ENCODE peak calls at places on chromosomes 4 and X, in eight cellular contexts. F is K562, L is sigmoid colon, I is upper lobe of left lung, M is stomach, T is tibial nerve, C is A549, S is SK-N-SH. P is an unnamed sample.

GRCh38 chr4:102574317-102574716 is 73.2 kb downstream of the NFKB1 start:
- DNase-seq in F (no peak), L (no peak), I (no peak), M (no peak), T (no peak), C (no peak), S (no peak), P (no peak)

GRCh38 chrX:65034641-65035450 is 58.6 kb upstream of the ZC4H2 start:
- DNase-seq in F (peak; percentile 86), L (peak; percentile 90), I (peak; percentile 95), M (peak; percentile 79), T (peak; percentile 26), C (peak; percentile 58), S (peak; percentile 88), P (peak; percentile 65)

GRCh38 chr4:95869961-95870500 is 30.1 kb downstream of the PDHA2 start:
- DNase-seq in F (no peak), L (no peak), I (no peak), M (no peak), T (no peak), C (no peak), S (no peak), P (no peak)

GRCh38 chrX:103811858-103812257 is 20.2 kb downstream of the RAB9B start:
- DNase-seq in F (no peak), L (no peak), I (no peak), M (no peak), T (no peak), C (no peak), S (no peak), P (no peak)

GRCh38 chrX:4655743-4656142 is 942.3 kb upstream of the PRKX start:
- DNase-seq in F (no peak), L (no peak), I (no peak), M (no peak), T (no peak), C (no peak), S (no peak), P (no peak)

GRCh38 chrX:130626521-130626920 is 224.7 kb downstream of the RBMX2 start:
- DNase-seq in F (no peak), L (no peak), I (no peak), M (no peak), T (no peak), C (no peak), S (no peak), P (no peak)

GRCh38 chrX:38616904-38617303 is 55.6 kb downstream of the TSPAN7 start:
- DNase-seq in F (no peak), L (no peak), I (no peak), M (no peak), T (no peak), C (no peak), S (no peak), P (no peak)

GRCh38 chr4:8218371-8219050 is 19.4 kb downstream of the SH3TC1 start:
- DNase-seq in F (no peak), L (no peak), I (peak; percentile 73), M (no peak), T (no peak), C (no peak), S (no peak), P (no peak)

GRCh38 chrX:80648023-80648422 is 161.7 kb downstream of the BRWD3 start:
- DNase-seq in F (no peak), L (no peak), I (no peak), M (no peak), T (no peak), C (peak; percentile 22), S (peak; percentile 2), P (no peak)

GRCh38 chrX:123339201-123339905 is 155.3 kb downstream of the GRIA3 start:
- DNase-seq in F (no peak), L (no peak), I (no peak), M (no peak), T (no peak), C (peak; percentile 3), S (no peak), P (no peak)

GRCh38 chr4:74932832-74933561 is at the start of gene PARM1:
- DNase-seq in F (peak; percentile 55), L (peak; percentile 95), I (peak; percentile 97), M (peak; percentile 94), T (peak; percentile 59), C (peak; percentile 72), S (peak; percentile 58), P (peak; percentile 80)

GRCh38 chr4:133668061-133668851 is 519.2 kb downstream of the PCDH10 start:
- DNase-seq in F (no peak), L (no peak), I (no peak), M (no peak), T (no peak), C (no peak), S (no peak), P (no peak)

GRCh38 chr4:102579794-102580462 is 78.8 kb downstream of the NFKB1 start:
- DNase-seq in F (no peak), L (no peak), I (no peak), M (no peak), T (no peak), C (no peak), S (no peak), P (no peak)

GRCh38 chr4:55173580-55173979 is 48.2 kb upstream of the KDR start:
- DNase-seq in F (no peak), L (no peak), I (no peak), M (no peak), T (no peak), C (peak; percentile 6), S (no peak), P (no peak)

GRCh38 chr4:144906181-144906895 is 191.7 kb downstream of the ANAPC10 start:
- DNase-seq in F (no peak), L (no peak), I (no peak), M (no peak), T (peak; percentile 13), C (no peak), S (no peak), P (no peak)

GRCh38 chrX:37423864-37424569 is 74.9 kb downstream of the PRRG1 start:
- DNase-seq in F (no peak), L (no peak), I (no peak), M (no peak), T (no peak), C (no peak), S (no peak), P (no peak)

DNA sequence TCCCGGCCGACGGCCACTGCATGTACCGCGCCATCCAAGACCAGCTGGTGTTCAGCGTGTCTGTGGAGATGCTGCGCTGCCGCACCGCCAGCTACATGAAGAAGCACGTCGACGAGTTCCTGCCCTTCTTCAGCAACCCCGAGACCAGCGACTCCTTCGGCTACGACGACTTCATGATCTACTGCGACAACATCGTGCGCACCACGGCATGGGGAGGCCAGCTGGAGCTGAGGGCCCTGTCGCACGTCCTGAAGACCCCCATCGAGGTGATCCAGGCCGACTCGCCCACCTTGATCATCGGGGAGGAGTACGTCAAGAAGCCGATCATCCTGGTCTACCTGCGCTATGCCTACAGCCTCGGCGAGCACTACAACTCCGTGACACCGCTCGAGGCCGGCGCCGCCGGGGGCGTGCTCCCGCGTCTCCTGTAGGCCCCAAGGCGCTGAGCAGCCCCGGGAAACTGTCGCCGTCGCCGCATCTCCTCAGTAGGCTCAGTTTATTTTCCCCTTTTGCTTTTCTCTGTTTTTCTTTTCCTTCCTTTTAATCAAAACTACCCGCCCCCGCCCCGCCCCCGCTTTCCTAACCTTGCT is 799 bp downstream of the OTUD6A start:
- DNase-seq in F (no peak), L (no peak), I (peak; percentile 56), M (no peak), T (no peak), C (no peak), S (no peak), P (no peak)
- TF ChIP-seq EP300 in F (no peak), L (no peak), I (no peak), M (no peak), T (no peak), C (no peak), S (no peak), P (no peak)

DNA sequence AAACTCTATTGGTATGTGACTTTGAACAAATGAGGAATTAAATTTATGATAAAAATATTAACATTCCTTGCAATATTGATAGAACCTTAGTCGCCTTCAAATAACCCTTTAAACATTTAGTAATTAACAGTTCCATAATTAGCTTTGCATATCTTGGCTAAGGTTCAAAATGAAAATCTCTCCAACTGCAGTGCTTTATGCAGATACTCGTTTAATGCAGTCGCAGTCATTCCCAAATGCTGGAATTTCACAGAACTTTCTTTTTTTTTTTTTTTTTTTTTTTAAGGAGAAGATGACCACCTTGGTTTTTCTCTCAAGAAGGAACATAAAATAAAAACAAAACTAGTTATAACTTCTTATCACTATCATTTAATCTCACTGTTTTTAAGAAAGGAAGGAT is 5.2 kb downstream of the RAPGEF2 start:
- DNase-seq in F (no peak), L (no peak), I (no peak), M (no peak), T (no peak), C (no peak), S (no peak), P (no peak)
- TF ChIP-seq EP300 in F (no peak), L (no peak), I (no peak), M (no peak), T (no peak), C (no peak), S (no peak), P (no peak)

GRCh38 chrX:45716747-45717146 is 516.1 kb upstream of the DIPK2B start:
- DNase-seq in F (no peak), L (no peak), I (no peak), M (no peak), T (no peak), C (no peak), S (no peak), P (no peak)

GRCh38 chrX:45712067-45712466 is 511.4 kb upstream of the DIPK2B start:
- DNase-seq in F (no peak), L (no peak), I (no peak), M (no peak), T (no peak), C (no peak), S (no peak), P (no peak)

GRCh38 chrX:45715787-45716186 is 515.1 kb upstream of the DIPK2B start:
- DNase-seq in F (no peak), L (no peak), I (no peak), M (no peak), T (no peak), C (no peak), S (no peak), P (no peak)

GRCh38 chrX:45711231-45711630 is 510.6 kb upstream of the DIPK2B start:
- DNase-seq in F (no peak), L (no peak), I (no peak), M (no peak), T (no peak), C (no peak), S (no peak), P (no peak)

DNA sequence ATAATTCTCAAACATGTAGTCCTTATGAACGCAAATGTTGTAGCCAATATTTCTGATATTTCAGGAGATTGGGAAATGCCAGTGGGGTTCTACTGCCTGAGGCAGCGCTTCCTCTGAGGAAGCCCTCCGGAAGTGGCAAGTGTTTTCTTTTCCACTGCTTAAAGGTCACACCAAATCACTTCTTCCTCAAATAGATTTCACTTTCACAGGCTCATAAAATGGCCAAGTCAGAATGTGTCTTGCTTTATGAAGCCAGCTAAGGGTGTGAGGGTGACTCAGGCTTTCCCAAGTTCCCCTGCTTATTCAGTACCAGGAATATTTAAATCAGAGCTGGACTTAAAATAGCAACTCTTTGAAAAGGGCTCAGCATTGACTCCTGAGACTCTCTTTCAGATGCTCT is 514.2 kb upstream of the DIPK2B start:
- DNase-seq in F (no peak), L (no peak), I (no peak), M (no peak), T (no peak), C (peak; percentile 22), S (no peak), P (no peak)
- TF ChIP-seq EP300 in F (no peak), L (no peak), I (no peak), M (no peak), T (peak; percentile 44), C (no peak), S (no peak), P (no peak)

GRCh38 chr4:163701915-163702314 is 207.4 kb downstream of the TMA16 start:
- DNase-seq in F (no peak), L (no peak), I (no peak), M (no peak), T (no peak), C (no peak), S (no peak), P (no peak)
- TF ChIP-seq EP300 in F (no peak), L (no peak), I (no peak), M (no peak), T (no peak), C (no peak), S (no peak), P (no peak)

P was measured in suprapubic skin.